ENCODE peak calls at places on chromosomes 3 and 15, in nine cellular contexts. K is hepatocyte, B is ovary, H is uterus, N is HFFc6, D is B cell, X is heart left ventricle, P is A549, Y is fibroblast of the aortic adventitia. V is an unnamed sample.

GRCh38 chr15:58189148-58189811 is 51.1 kb downstream of the AQP9 start:
- DNase-seq in K (no peak), B (no peak), H (no peak), N (no peak), D (no peak), X (no peak), P (no peak), Y (no peak), V (no peak)

GRCh38 chr3:189636048-189636447 is 4.9 kb downstream of the TP63 start:
- DNase-seq in K (no peak), B (no peak), H (no peak), N (no peak), D (no peak), X (no peak), P (no peak), Y (no peak), V (no peak)

GRCh38 chr3:98563661-98564281 is 29.6 kb downstream of the CPOX start:
- DNase-seq in K (no peak), B (no peak), H (no peak), N (peak; percentile 68), D (peak; percentile 14), X (no peak), P (no peak), Y (peak; percentile 42), V (peak; percentile 56)

GRCh38 chr3:111392911-111393351 is 149.1 kb upstream of the CD96 start:
- DNase-seq in K (no peak), B (no peak), H (no peak), N (no peak), D (peak; percentile 26), X (no peak), P (peak; percentile 46), Y (no peak), V (peak; percentile 57)

GRCh38 chr15:72203507-72203837 is 5.9 kb upstream of the GRAMD2A start:
- DNase-seq in K (no peak), B (no peak), H (peak; percentile 48), N (peak; percentile 90), D (no peak), X (peak; percentile 77), P (peak; percentile 45), Y (peak; percentile 96), V (peak; percentile 97)

GRCh38 chr15:101614761-101615160 is 37.4 kb downstream of the TM2D3 start:
- DNase-seq in K (no peak), B (no peak), H (no peak), N (no peak), D (no peak), X (no peak), P (no peak), Y (no peak), V (no peak)

GRCh38 chr15:50116477-50116876 is 2.6 kb downstream of the ATP8B4 start:
- DNase-seq in K (no peak), B (no peak), H (no peak), N (peak; percentile 33), D (no peak), X (no peak), P (peak; percentile 73), Y (peak; percentile 27), V (peak; percentile 57)

GRCh38 chr15:78563092-78563491 is 2.2 kb upstream of the CHRNA5 start:
- DNase-seq in K (no peak), B (no peak), H (no peak), N (no peak), D (no peak), X (no peak), P (no peak), Y (no peak), V (no peak)

GRCh38 chr3:65019412-65020093 is 331.8 kb upstream of the ADAMTS9 start:
- DNase-seq in K (peak; percentile 19), B (no peak), H (no peak), N (no peak), D (no peak), X (no peak), P (no peak), Y (no peak), V (no peak)

GRCh38 chr3:29178809-29179793 is 101.8 kb upstream of the RBMS3 start:
- DNase-seq in K (no peak), B (no peak), H (no peak), N (no peak), D (no peak), X (no peak), P (no peak), Y (no peak), V (no peak)

GRCh38 chr3:63964287-63965073 is 52.3 kb upstream of the SCAANT1 start:
- DNase-seq in K (no peak), B (no peak), H (no peak), N (no peak), D (no peak), X (no peak), P (no peak), Y (no peak), V (no peak)

GRCh38 chr3:188946837-188947236 is 224.9 kb upstream of the TPRG1 start:
- DNase-seq in K (peak; percentile 13), B (peak; percentile 60), H (peak; percentile 68), N (no peak), D (no peak), X (no peak), P (no peak), Y (no peak), V (peak; percentile 59)

GRCh38 chr3:5330152-5330810 is 142.8 kb downstream of the EDEM1 start:
- DNase-seq in K (peak; percentile 28), B (no peak), H (no peak), N (peak; percentile 37), D (no peak), X (no peak), P (peak; percentile 76), Y (peak; percentile 0), V (peak; percentile 11)

GRCh38 chr15:38069001-38069400 is 134.6 kb downstream of the TMCO5A start:
- DNase-seq in K (peak; percentile 76), B (no peak), H (no peak), N (peak; percentile 73), D (no peak), X (no peak), P (peak; percentile 17), Y (peak; percentile 68), V (peak; percentile 81)

GRCh38 chr3:110106805-110107204 is 769.5 kb upstream of the DPPA4 start:
- DNase-seq in K (no peak), B (no peak), H (no peak), N (peak; percentile 13), D (no peak), X (no peak), P (no peak), Y (peak; percentile 11), V (no peak)

GRCh38 chr3:64143399-64144130 is 81.7 kb downstream of the PRICKLE2 start:
- DNase-seq in K (no peak), B (no peak), H (no peak), N (peak; percentile 83), D (no peak), X (no peak), P (peak; percentile 33), Y (peak; percentile 42), V (peak; percentile 81)

GRCh38 chr3:149971403-149972075 is 844 bp upstream of the PFN2 start:
- DNase-seq in K (no peak), B (peak; percentile 68), H (no peak), N (peak; percentile 61), D (peak; percentile 57), X (no peak), P (no peak), Y (peak; percentile 66), V (peak; percentile 73)

DNA sequence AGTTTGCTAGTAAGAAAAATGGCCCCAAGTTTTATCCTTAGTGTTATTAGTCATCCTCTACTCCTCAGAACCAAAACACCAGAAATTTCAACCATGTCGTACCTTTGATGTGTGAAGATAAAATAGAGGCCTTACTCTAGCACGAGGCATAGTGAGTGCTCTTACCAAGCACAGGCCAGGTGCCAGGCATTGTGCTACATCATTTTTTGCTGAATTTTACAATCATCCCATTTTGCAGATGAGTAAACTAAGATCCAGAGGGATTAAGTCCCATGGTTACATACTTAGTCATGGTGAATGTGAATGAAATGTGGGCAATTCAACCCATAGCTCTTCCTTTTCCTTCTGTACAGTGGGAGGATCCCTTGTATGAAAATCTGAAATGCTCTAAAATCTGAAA is 15.2 kb downstream of the LMCD1 start:
- DNase-seq in K (no peak), B (no peak), H (no peak), N (no peak), D (no peak), X (no peak), P (no peak), Y (no peak), V (no peak)
- TF ChIP-seq CTCF in K (no peak), B (no peak), H (no peak), N (no peak), D (no peak), X (no peak), P (no peak), Y (no peak), V (no peak)

GRCh38 chr15:96330450-96331140 is at the start of gene NR2F2:
- DNase-seq in K (peak; percentile 100), B (peak; percentile 98), H (peak; percentile 96), N (peak; percentile 99), D (peak; percentile 45), X (peak; percentile 96), P (peak; percentile 98), Y (peak; percentile 98), V (peak; percentile 97)
- TF ChIP-seq CTCF in K (no peak), B (no peak), H (no peak), N (no peak), D (no peak), X (no peak), P (no peak), Y (no peak), V (no peak)

DNA sequence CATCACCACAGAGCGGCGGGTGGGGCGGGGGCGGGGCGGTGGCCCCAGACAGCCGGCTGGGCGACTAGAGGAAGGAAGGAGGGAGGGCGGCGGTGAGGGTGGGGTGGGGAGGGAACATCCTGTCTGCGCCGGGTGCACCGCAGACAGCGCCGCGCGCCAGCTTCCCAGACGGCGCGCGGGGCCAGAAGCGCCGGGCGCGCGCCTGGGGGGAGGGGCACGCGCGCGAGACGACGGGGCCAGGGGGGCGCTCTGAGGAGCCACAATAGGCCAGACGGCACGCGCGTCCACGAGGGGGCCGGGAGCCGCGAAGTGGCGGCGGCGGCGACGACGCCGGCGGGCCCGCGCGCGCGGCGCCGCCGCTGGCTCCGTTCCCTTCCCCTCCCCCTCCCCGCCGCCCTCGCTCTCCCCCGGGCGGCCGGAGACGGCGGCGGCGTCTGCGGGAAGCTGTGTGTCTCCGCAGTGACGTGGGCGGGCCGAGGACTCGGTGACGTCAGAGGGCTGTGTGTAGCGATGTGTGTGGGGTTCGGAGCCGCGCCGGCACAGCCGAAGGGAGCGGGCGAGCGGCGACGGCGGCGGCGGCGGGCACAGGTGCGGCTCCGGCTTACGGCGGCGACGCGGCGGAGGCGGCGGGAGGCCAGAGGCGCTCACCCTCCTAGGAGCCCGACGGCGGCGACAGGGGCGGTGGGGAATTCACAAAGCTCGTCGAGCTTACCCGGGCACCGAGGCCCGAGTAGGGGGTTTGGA is at the start of gene SKIL:
- DNase-seq in K (peak; percentile 99), B (peak; percentile 97), H (peak; percentile 96), N (peak; percentile 94), D (peak; percentile 99), X (peak; percentile 99), P (peak; percentile 97), Y (peak; percentile 95), V (peak; percentile 96)
- TF ChIP-seq CTCF in K (peak; percentile 14), B (no peak), H (no peak), N (peak; percentile 23), D (no peak), X (peak; percentile 37), P (peak; percentile 31), Y (peak; percentile 33), V (peak; percentile 8)

GRCh38 chr3:168678730-168679129 is 583.0 kb upstream of the GOLIM4 start:
- DNase-seq in K (no peak), B (no peak), H (no peak), N (no peak), D (no peak), X (no peak), P (no peak), Y (no peak), V (no peak)
- TF ChIP-seq CTCF in K (no peak), B (no peak), H (no peak), N (no peak), D (no peak), X (no peak), P (no peak), Y (no peak), V (no peak)